ENCODE peak calls at places on chromosomes 4 and X, in eight cellular contexts. One of them, this sample, is unnamed.

GRCh38 chr4:763191-763810 is 57.7 kb downstream of the PCGF3 start:
- DNase-seq in tibial nerve: no peak
- DNase-seq in esophagus muscularis mucosa: no peak
- DNase-seq in A549: no peak
- DNase-seq in ovary: no peak
- DNase-seq in transverse colon: no peak
- DNase-seq in H1: no peak
- DNase-seq in stomach: no peak
- DNase-seq in this sample: no peak

GRCh38 chr4:107034982-107035710 is 967 bp downstream of the DKK2 start:
- DNase-seq in H1: no peak
- DNase-seq in stomach: no peak
- DNase-seq in tibial nerve: peak
- DNase-seq in A549: no peak
- DNase-seq in transverse colon: peak
- DNase-seq in esophagus muscularis mucosa: no peak
- DNase-seq in ovary: peak
- DNase-seq in this sample: peak

GRCh38 chrX:68685722-68686683 is 38.5 kb downstream of the STARD8 start:
- DNase-seq in H1: no peak
- DNase-seq in ovary: peak
- DNase-seq in transverse colon: peak
- DNase-seq in stomach: no peak
- DNase-seq in tibial nerve: no peak
- DNase-seq in A549: peak
- DNase-seq in esophagus muscularis mucosa: no peak
- DNase-seq in this sample: no peak

GRCh38 chr4:160414516-160414915 is 1311.6 kb downstream of the RAPGEF2 start:
- DNase-seq in stomach: no peak
- DNase-seq in A549: no peak
- DNase-seq in H1: no peak
- DNase-seq in ovary: no peak
- DNase-seq in transverse colon: no peak
- DNase-seq in tibial nerve: no peak
- DNase-seq in esophagus muscularis mucosa: no peak
- DNase-seq in this sample: no peak

GRCh38 chr4:92100980-92101379 is 202.8 kb upstream of the GRID2 start:
- DNase-seq in esophagus muscularis mucosa: no peak
- DNase-seq in stomach: no peak
- DNase-seq in H1: no peak
- DNase-seq in ovary: no peak
- DNase-seq in A549: no peak
- DNase-seq in tibial nerve: no peak
- DNase-seq in transverse colon: no peak
- DNase-seq in this sample: no peak

GRCh38 chr4:57233391-57233790 is 123.2 kb upstream of the IGFBP7 start:
- DNase-seq in stomach: no peak
- DNase-seq in tibial nerve: no peak
- DNase-seq in A549: no peak
- DNase-seq in transverse colon: no peak
- DNase-seq in ovary: no peak
- DNase-seq in H1: no peak
- DNase-seq in esophagus muscularis mucosa: no peak
- DNase-seq in this sample: no peak

GRCh38 chr4:100106982-100107381 is 83.3 kb downstream of the DDIT4L start:
- DNase-seq in tibial nerve: no peak
- DNase-seq in A549: no peak
- DNase-seq in ovary: no peak
- DNase-seq in transverse colon: no peak
- DNase-seq in H1: no peak
- DNase-seq in stomach: no peak
- DNase-seq in esophagus muscularis mucosa: no peak
- DNase-seq in this sample: no peak

GRCh38 chrX:41922694-41923171 is 621 bp downstream of the CASK start:
- DNase-seq in transverse colon: peak
- DNase-seq in A549: peak
- DNase-seq in ovary: peak
- DNase-seq in stomach: no peak
- DNase-seq in H1: no peak
- DNase-seq in esophagus muscularis mucosa: no peak
- DNase-seq in tibial nerve: no peak
- DNase-seq in this sample: peak

GRCh38 chr4:124970011-124970410 is 257.5 kb upstream of the ANKRD50 start:
- DNase-seq in stomach: no peak
- DNase-seq in A549: no peak
- DNase-seq in tibial nerve: no peak
- DNase-seq in transverse colon: no peak
- DNase-seq in H1: no peak
- DNase-seq in esophagus muscularis mucosa: no peak
- DNase-seq in ovary: no peak
- DNase-seq in this sample: no peak

GRCh38 chrX:16771483-16772398 is 14.5 kb upstream of the TXLNG start:
- DNase-seq in H1: no peak
- DNase-seq in esophagus muscularis mucosa: no peak
- DNase-seq in ovary: no peak
- DNase-seq in transverse colon: peak
- DNase-seq in tibial nerve: no peak
- DNase-seq in A549: peak
- DNase-seq in stomach: no peak
- DNase-seq in this sample: no peak

GRCh38 chr4:133452669-133453068 is 303.6 kb downstream of the PCDH10 start:
- DNase-seq in tibial nerve: no peak
- DNase-seq in transverse colon: no peak
- DNase-seq in stomach: no peak
- DNase-seq in A549: no peak
- DNase-seq in esophagus muscularis mucosa: no peak
- DNase-seq in H1: no peak
- DNase-seq in ovary: no peak
- DNase-seq in this sample: no peak

GRCh38 chrX:68696267-68696666 is 48.8 kb downstream of the STARD8 start:
- DNase-seq in stomach: no peak
- DNase-seq in transverse colon: no peak
- DNase-seq in esophagus muscularis mucosa: no peak
- DNase-seq in tibial nerve: no peak
- DNase-seq in H1: no peak
- DNase-seq in A549: no peak
- DNase-seq in ovary: no peak
- DNase-seq in this sample: no peak

GRCh38 chr4:155757745-155758265 is 1.0 kb upstream of the GUCY1B1 start:
- DNase-seq in ovary: no peak
- DNase-seq in A549: no peak
- DNase-seq in esophagus muscularis mucosa: no peak
- DNase-seq in H1: no peak
- DNase-seq in transverse colon: no peak
- DNase-seq in stomach: no peak
- DNase-seq in tibial nerve: no peak
- DNase-seq in this sample: no peak

GRCh38 chrX:69504626-69505612 is 793 bp downstream of the NALF2 start:
- DNase-seq in ovary: no peak
- DNase-seq in H1: no peak
- DNase-seq in A549: no peak
- DNase-seq in esophagus muscularis mucosa: no peak
- DNase-seq in transverse colon: no peak
- DNase-seq in stomach: no peak
- DNase-seq in tibial nerve: no peak
- DNase-seq in this sample: no peak

GRCh38 chrX:73812256-73812655 is 249.3 kb downstream of the CHIC1 start:
- DNase-seq in transverse colon: no peak
- DNase-seq in stomach: no peak
- DNase-seq in H1: no peak
- DNase-seq in A549: no peak
- DNase-seq in ovary: no peak
- DNase-seq in esophagus muscularis mucosa: no peak
- DNase-seq in tibial nerve: no peak
- DNase-seq in this sample: no peak

GRCh38 chr4:139910106-139910505 is 243.9 kb downstream of the MAML3 start:
- DNase-seq in A549: no peak
- DNase-seq in H1: no peak
- DNase-seq in esophagus muscularis mucosa: peak
- DNase-seq in ovary: no peak
- DNase-seq in tibial nerve: no peak
- DNase-seq in transverse colon: no peak
- DNase-seq in stomach: no peak
- DNase-seq in this sample: no peak

GRCh38 chr4:139913398-139913990 is 240.5 kb downstream of the MAML3 start:
- DNase-seq in A549: no peak
- DNase-seq in H1: no peak
- DNase-seq in ovary: peak
- DNase-seq in tibial nerve: no peak
- DNase-seq in stomach: peak
- DNase-seq in esophagus muscularis mucosa: no peak
- DNase-seq in transverse colon: no peak
- DNase-seq in this sample: no peak

GRCh38 chr4:139913995-139914394 is 240.0 kb downstream of the MAML3 start:
- DNase-seq in stomach: no peak
- DNase-seq in esophagus muscularis mucosa: no peak
- DNase-seq in transverse colon: no peak
- DNase-seq in H1: no peak
- DNase-seq in ovary: no peak
- DNase-seq in A549: no peak
- DNase-seq in tibial nerve: no peak
- DNase-seq in this sample: no peak

GRCh38 chr4:139909036-139909435 is 243.4 kb downstream of the MGST2 start:
- DNase-seq in transverse colon: no peak
- DNase-seq in H1: no peak
- DNase-seq in tibial nerve: no peak
- DNase-seq in A549: no peak
- DNase-seq in ovary: no peak
- DNase-seq in stomach: no peak
- DNase-seq in esophagus muscularis mucosa: peak
- DNase-seq in this sample: no peak

DNA sequence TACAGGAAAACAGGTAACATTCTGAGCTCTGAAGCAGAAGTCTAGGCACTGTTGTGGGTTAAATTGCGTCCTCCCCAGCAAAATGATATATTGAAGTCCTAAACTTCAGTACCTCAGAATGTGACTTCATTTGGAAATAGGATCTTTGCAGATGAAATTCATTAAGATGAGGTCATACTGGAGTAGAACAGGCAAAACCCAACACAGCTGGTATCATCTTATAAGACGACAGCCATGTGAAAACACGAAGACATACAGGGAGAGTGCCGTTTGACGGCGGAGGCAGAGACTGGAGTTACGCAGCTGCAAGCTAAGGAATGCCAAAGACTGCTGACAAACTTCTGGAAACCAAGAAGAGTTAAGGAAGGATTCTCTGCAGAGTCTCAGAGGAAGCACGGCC is 241.6 kb downstream of the MAML3 start:
- DNase-seq in A549: no peak
- DNase-seq in H1: no peak
- DNase-seq in stomach: no peak
- DNase-seq in transverse colon: no peak
- DNase-seq in esophagus muscularis mucosa: no peak
- DNase-seq in ovary: no peak
- DNase-seq in tibial nerve: no peak
- DNase-seq in this sample: no peak
- H3K27ac ChIP-seq in A549: no peak
- H3K27ac ChIP-seq in H1: no peak
- H3K27ac ChIP-seq in stomach: no peak
- H3K27ac ChIP-seq in transverse colon: no peak
- H3K27ac ChIP-seq in esophagus muscularis mucosa: peak
- H3K27ac ChIP-seq in ovary: no peak
- H3K27ac ChIP-seq in tibial nerve: no peak
- H3K27ac ChIP-seq in this sample: no peak

DNA sequence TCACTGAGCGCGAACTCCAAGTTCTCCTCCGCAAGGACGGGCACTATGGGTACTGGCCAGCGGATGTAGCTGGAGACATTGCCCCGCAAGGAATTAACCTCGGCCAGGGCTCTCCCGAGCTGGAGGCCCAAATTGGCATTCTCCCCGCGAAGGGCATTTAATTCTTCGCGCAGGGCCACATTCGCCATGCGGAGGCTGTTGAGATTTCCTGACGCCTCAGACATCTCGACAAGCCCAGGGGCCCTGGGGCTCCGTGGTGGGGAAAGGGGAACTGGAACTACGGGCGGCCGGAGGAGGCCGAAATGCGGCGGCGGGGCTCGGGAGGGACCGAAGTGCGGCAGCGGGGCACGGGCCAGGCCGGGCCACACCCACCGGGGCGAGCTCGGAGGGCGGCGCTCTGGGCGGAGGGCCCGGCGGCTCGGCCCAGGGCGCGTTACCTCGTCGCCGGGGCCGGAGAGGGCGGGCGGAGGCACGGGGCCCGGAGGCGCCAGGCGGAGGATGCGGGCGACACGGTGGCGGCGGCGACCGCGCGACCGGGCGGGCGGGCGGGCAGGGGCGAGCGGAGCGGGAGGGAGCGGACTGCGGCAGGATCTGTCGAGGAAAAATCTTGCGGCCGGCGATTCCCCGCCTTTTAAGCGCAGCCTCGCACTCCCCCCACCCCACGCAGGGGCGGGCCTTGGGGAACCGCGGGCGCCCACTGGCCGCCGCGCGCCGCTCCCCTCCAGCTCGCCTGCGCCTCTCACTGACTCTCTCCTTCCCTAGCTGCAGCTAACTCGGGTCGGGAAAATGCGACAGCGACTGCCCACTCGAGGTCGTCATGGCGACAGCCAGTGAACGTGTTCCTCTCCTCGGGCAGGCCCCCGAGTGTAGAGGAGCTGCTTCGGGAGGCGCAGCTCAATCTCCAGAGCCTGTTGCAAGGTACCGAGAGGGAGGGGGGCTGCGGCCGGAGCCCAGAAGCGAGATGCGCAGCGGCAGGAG is at the start of gene RTL5:
- DNase-seq in stomach: peak
- DNase-seq in H1: no peak
- DNase-seq in transverse colon: peak
- DNase-seq in A549: peak
- DNase-seq in esophagus muscularis mucosa: peak
- DNase-seq in tibial nerve: peak
- DNase-seq in ovary: peak
- DNase-seq in this sample: peak
- TF ChIP-seq EP300 in stomach: no peak
- TF ChIP-seq EP300 in H1: no peak
- TF ChIP-seq EP300 in transverse colon: no peak
- TF ChIP-seq EP300 in A549: no peak
- TF ChIP-seq EP300 in esophagus muscularis mucosa: no peak
- TF ChIP-seq EP300 in tibial nerve: no peak
- TF ChIP-seq EP300 in ovary: no peak
- TF ChIP-seq EP300 in this sample: no peak

DNA sequence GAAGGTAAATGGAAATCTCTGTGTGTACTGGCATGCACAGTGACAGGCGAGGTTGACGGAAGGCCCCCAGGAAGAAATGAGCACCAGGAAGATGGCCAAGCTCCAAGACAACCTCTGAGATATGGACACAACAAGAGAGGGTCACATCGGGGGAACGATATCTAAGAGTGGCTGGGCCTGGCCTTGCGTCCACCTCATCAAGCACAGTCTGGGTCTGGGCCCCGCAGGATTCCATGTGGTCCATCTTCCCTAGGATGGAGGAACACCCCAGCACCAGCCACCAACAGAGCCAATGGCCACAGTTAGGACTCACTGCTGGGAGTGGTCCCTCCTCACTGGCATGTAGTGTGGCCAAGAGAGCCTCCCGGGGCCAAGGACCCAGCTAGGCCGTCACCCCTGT is 272.6 kb upstream of the AGTR2 start:
- DNase-seq in transverse colon: no peak
- DNase-seq in ovary: no peak
- DNase-seq in esophagus muscularis mucosa: no peak
- DNase-seq in tibial nerve: no peak
- DNase-seq in stomach: no peak
- DNase-seq in A549: no peak
- DNase-seq in H1: no peak
- DNase-seq in this sample: no peak
- TF ChIP-seq CTCF in transverse colon: no peak
- TF ChIP-seq CTCF in ovary: no peak
- TF ChIP-seq CTCF in esophagus muscularis mucosa: no peak
- TF ChIP-seq CTCF in tibial nerve: no peak
- TF ChIP-seq CTCF in stomach: no peak
- TF ChIP-seq CTCF in A549: no peak
- TF ChIP-seq CTCF in H1: no peak
- TF ChIP-seq CTCF in this sample: no peak

GRCh38 chrX:53421125-53421524 is 1.3 kb downstream of the SMC1A start:
- DNase-seq in transverse colon: no peak
- DNase-seq in A549: no peak
- DNase-seq in stomach: no peak
- DNase-seq in esophagus muscularis mucosa: no peak
- DNase-seq in tibial nerve: no peak
- DNase-seq in ovary: no peak
- DNase-seq in H1: no peak
- DNase-seq in this sample: no peak
- H3K27ac ChIP-seq in transverse colon: no peak
- H3K27ac ChIP-seq in A549: peak
- H3K27ac ChIP-seq in stomach: no peak
- H3K27ac ChIP-seq in esophagus muscularis mucosa: no peak
- H3K27ac ChIP-seq in tibial nerve: no peak
- H3K27ac ChIP-seq in ovary: no peak
- H3K27ac ChIP-seq in H1: peak
- H3K27ac ChIP-seq in this sample: no peak

This sample was measured in suprapubic skin.